ENCODE peak calls at places on chromosomes 16 and 17, in six cellular contexts. Q is cardiac septum; N is fibroblast of pulmonary artery; U is activated T-helper 1 cell treated with anti-CD3 and anti-CD28 coated beads, Interleukin-2, amount 50 U/mL, for 16 hours; O is activated CD4-positive, alpha-beta T cell treated with anti-CD3 and anti-CD28 coated beads, Interleukin-2, amount 50 U/mL, for 48 hours; B is T-helper 1 cell. A is an unnamed sample.
A peak's percentile ranks its signal among the peaks of the same experiment; 100 is the strongest.

GRCh38 chr17:34652001-34652400 is 72.6 kb downstream of the TMEM132E start:
- DNase-seq in Q (no peak), N (no peak), U (no peak), O (no peak), B (no peak), A (no peak)

GRCh38 chr17:83200231-83200699 is 120.9 kb downstream of the METRNL start:
- DNase-seq in Q (peak; percentile 87), N (no peak), U (no peak), O (peak; percentile 81), B (peak; percentile 87), A (no peak)

GRCh38 chr17:81681672-81682071 is 1.9 kb downstream of the ARL16 start:
- DNase-seq in Q (no peak), N (no peak), U (no peak), O (no peak), B (no peak), A (no peak)

GRCh38 chr16:85202051-85202601 is 89.9 kb upstream of the CIBAR2 start:
- DNase-seq in Q (no peak), N (no peak), U (no peak), O (no peak), B (no peak), A (no peak)

GRCh38 chr16:24776486-24777220 is 47.2 kb downstream of the TNRC6A start:
- DNase-seq in Q (peak; percentile 77), N (peak; percentile 71), U (no peak), O (no peak), B (no peak), A (no peak)

GRCh38 chr16:8955828-8956227 is 7.9 kb downstream of the USP7 start:
- DNase-seq in Q (no peak), N (peak; percentile 39), U (no peak), O (no peak), B (no peak), A (no peak)

GRCh38 chr17:40028595-40028994 is 13.4 kb downstream of the CSF3 start:
- DNase-seq in Q (no peak), N (no peak), U (no peak), O (no peak), B (no peak), A (no peak)

GRCh38 chr17:49548051-49548505 is 27.6 kb upstream of the NXPH3 start:
- DNase-seq in Q (peak; percentile 68), N (no peak), U (no peak), O (no peak), B (no peak), A (no peak)

GRCh38 chr16:79509906-79510305 is 90.6 kb downstream of the MAF start:
- DNase-seq in Q (no peak), N (no peak), U (no peak), O (no peak), B (no peak), A (no peak)

GRCh38 chr17:81583589-81584337 is 31.6 kb upstream of the FAAP100 start:
- DNase-seq in Q (no peak), N (no peak), U (no peak), O (no peak), B (no peak), A (no peak)

GRCh38 chr17:15917021-15917438 is 27.9 kb upstream of the ADORA2B start:
- DNase-seq in Q (no peak), N (no peak), U (no peak), O (no peak), B (no peak), A (no peak)

GRCh38 chr16:56317998-56318912 is 107.1 kb downstream of the AMFR start:
- DNase-seq in Q (peak; percentile 91), N (peak; percentile 78), U (peak; percentile 63), O (peak; percentile 85), B (peak; percentile 57), A (peak; percentile 9)

GRCh38 chr17:65750678-65751077 is 189.2 kb upstream of the AXIN2 start:
- DNase-seq in Q (peak; percentile 76), N (peak; percentile 87), U (no peak), O (peak; percentile 41), B (peak; percentile 16), A (no peak)

GRCh38 chr16:68387301-68387700 is 61.0 kb downstream of the SMPD3 start:
- DNase-seq in Q (no peak), N (no peak), U (no peak), O (no peak), B (no peak), A (no peak)

GRCh38 chr17:19391432-19391831 is 4.4 kb upstream of the MFAP4 start:
- DNase-seq in Q (peak; percentile 14), N (no peak), U (no peak), O (no peak), B (no peak), A (no peak)

GRCh38 chr17:50133028-50133768 is 3.2 kb upstream of the SAMD14 start:
- DNase-seq in Q (peak; percentile 83), N (peak; percentile 37), U (no peak), O (no peak), B (no peak), A (no peak)

GRCh38 chr16:11114366-11115164 is 141.4 kb downstream of the SOCS1 start:
- DNase-seq in Q (no peak), N (no peak), U (no peak), O (peak; percentile 66), B (peak; percentile 75), A (no peak)

GRCh38 chr17:80631142-80632045 is 86.8 kb downstream of the RPTOR start:
- DNase-seq in Q (no peak), N (no peak), U (no peak), O (no peak), B (no peak), A (no peak)

GRCh38 chr17:80485846-80486245 is 9.4 kb upstream of the NPTX1 start:
- DNase-seq in Q (no peak), N (no peak), U (no peak), O (no peak), B (no peak), A (peak; percentile 43)

GRCh38 chr16:30141750-30142149 is 18.7 kb upstream of the MAPK3 start:
- DNase-seq in Q (no peak), N (no peak), U (no peak), O (no peak), B (peak; percentile 8), A (no peak)

GRCh38 chr17:8041249-8041928 is 2.5 kb downstream of the ALOX15B start:
- DNase-seq in Q (no peak), N (peak; percentile 95), U (no peak), O (peak; percentile 48), B (peak; percentile 47), A (no peak)

GRCh38 chr17:79645022-79645776 is 34.3 kb upstream of the RBFOX3 start:
- DNase-seq in Q (peak; percentile 66), N (no peak), U (no peak), O (no peak), B (no peak), A (no peak)

GRCh38 chr16:89246383-89246902 is 28.9 kb downstream of the ZNF778 start:
- DNase-seq in Q (no peak), N (no peak), U (no peak), O (no peak), B (no peak), A (no peak)

GRCh38 chr17:31200287-31200686 is 96.8 kb downstream of the OMG start:
- DNase-seq in Q (no peak), N (no peak), U (no peak), O (no peak), B (no peak), A (no peak)

GRCh38 chr17:13135496-13135895 is 117.7 kb upstream of the ELAC2 start:
- DNase-seq in Q (no peak), N (no peak), U (no peak), O (no peak), B (no peak), A (no peak)

GRCh38 chr16:87235810-87236515 is 81.2 kb downstream of the C16orf95 start:
- DNase-seq in Q (no peak), N (no peak), U (no peak), O (no peak), B (peak; percentile 58), A (no peak)

A was measured in NCI-H187.